ENCODE peak calls at places on chromosomes 11 and 22, in ten cellular contexts. One of them, this sample, is unnamed. For H3K36me3, the result is how much of the 10 kb centered on the place peaks cover.

GRCh38 chr22:30609260-30610185 is 2.5 kb downstream of the TCN2 start:
- DNase-seq in breast epithelium: no peak
- DNase-seq in tibial nerve: peak
- DNase-seq in right lobe of liver: peak
- DNase-seq in suprapubic skin: no peak
- DNase-seq in stomach: peak
- DNase-seq in transverse colon: peak
- DNase-seq in body of pancreas: peak
- DNase-seq in adrenal gland: peak
- DNase-seq in HCT116: no peak
- DNase-seq in this sample: no peak

GRCh38 chr11:69745201-69745600 is 29.9 kb downstream of the FGF4 start:
- DNase-seq in breast epithelium: no peak
- DNase-seq in tibial nerve: no peak
- DNase-seq in right lobe of liver: no peak
- DNase-seq in suprapubic skin: no peak
- DNase-seq in stomach: no peak
- DNase-seq in transverse colon: no peak
- DNase-seq in body of pancreas: no peak
- DNase-seq in adrenal gland: no peak
- DNase-seq in HCT116: no peak
- DNase-seq in this sample: no peak

GRCh38 chr11:125494601-125494986 is 1.5 kb downstream of the FEZ1 start:
- DNase-seq in breast epithelium: no peak
- DNase-seq in tibial nerve: no peak
- DNase-seq in right lobe of liver: no peak
- DNase-seq in suprapubic skin: no peak
- DNase-seq in stomach: no peak
- DNase-seq in transverse colon: no peak
- DNase-seq in body of pancreas: no peak
- DNase-seq in adrenal gland: no peak
- DNase-seq in HCT116: no peak
- DNase-seq in this sample: no peak

GRCh38 chr11:130409618-130410388 is 18.6 kb downstream of the ADAMTS8 start:
- DNase-seq in breast epithelium: no peak
- DNase-seq in tibial nerve: no peak
- DNase-seq in right lobe of liver: no peak
- DNase-seq in suprapubic skin: no peak
- DNase-seq in stomach: no peak
- DNase-seq in transverse colon: no peak
- DNase-seq in body of pancreas: no peak
- DNase-seq in adrenal gland: no peak
- DNase-seq in HCT116: no peak
- DNase-seq in this sample: no peak

GRCh38 chr11:128837627-128838026 is 29.5 kb downstream of the KCNJ1 start:
- DNase-seq in breast epithelium: no peak
- DNase-seq in tibial nerve: no peak
- DNase-seq in right lobe of liver: no peak
- DNase-seq in suprapubic skin: no peak
- DNase-seq in stomach: no peak
- DNase-seq in transverse colon: no peak
- DNase-seq in body of pancreas: no peak
- DNase-seq in adrenal gland: peak
- DNase-seq in HCT116: no peak
- DNase-seq in this sample: no peak

GRCh38 chr11:112784323-112785073 is 176.7 kb upstream of the NCAM1 start:
- DNase-seq in breast epithelium: peak
- DNase-seq in tibial nerve: peak
- DNase-seq in right lobe of liver: peak
- DNase-seq in suprapubic skin: no peak
- DNase-seq in stomach: no peak
- DNase-seq in transverse colon: peak
- DNase-seq in body of pancreas: peak
- DNase-seq in adrenal gland: peak
- DNase-seq in HCT116: no peak
- DNase-seq in this sample: no peak

GRCh38 chr11:2796508-2797180 is 88.9 kb downstream of the CDKN1C start:
- DNase-seq in breast epithelium: no peak
- DNase-seq in tibial nerve: no peak
- DNase-seq in right lobe of liver: peak
- DNase-seq in suprapubic skin: peak
- DNase-seq in stomach: no peak
- DNase-seq in transverse colon: peak
- DNase-seq in body of pancreas: peak
- DNase-seq in adrenal gland: peak
- DNase-seq in HCT116: no peak
- DNase-seq in this sample: no peak

GRCh38 chr11:67639438-67639859 is at the start of gene TBX10:
- DNase-seq in breast epithelium: no peak
- DNase-seq in tibial nerve: no peak
- DNase-seq in right lobe of liver: peak
- DNase-seq in suprapubic skin: no peak
- DNase-seq in stomach: no peak
- DNase-seq in transverse colon: no peak
- DNase-seq in body of pancreas: no peak
- DNase-seq in adrenal gland: no peak
- DNase-seq in HCT116: no peak
- DNase-seq in this sample: no peak

GRCh38 chr11:19218216-19218615 is 16.4 kb upstream of the CSRP3 start:
- DNase-seq in breast epithelium: no peak
- DNase-seq in tibial nerve: no peak
- DNase-seq in right lobe of liver: no peak
- DNase-seq in suprapubic skin: no peak
- DNase-seq in stomach: no peak
- DNase-seq in transverse colon: no peak
- DNase-seq in body of pancreas: no peak
- DNase-seq in adrenal gland: no peak
- DNase-seq in HCT116: no peak
- DNase-seq in this sample: peak

GRCh38 chr11:116697011-116697410 is 75.8 kb downstream of the BUD13 start:
- DNase-seq in breast epithelium: no peak
- DNase-seq in tibial nerve: no peak
- DNase-seq in right lobe of liver: no peak
- DNase-seq in suprapubic skin: peak
- DNase-seq in stomach: no peak
- DNase-seq in transverse colon: no peak
- DNase-seq in body of pancreas: no peak
- DNase-seq in adrenal gland: no peak
- DNase-seq in HCT116: no peak
- DNase-seq in this sample: peak

GRCh38 chr11:88404363-88404762 is 66.8 kb upstream of the CTSC start:
- DNase-seq in breast epithelium: no peak
- DNase-seq in tibial nerve: no peak
- DNase-seq in right lobe of liver: no peak
- DNase-seq in suprapubic skin: no peak
- DNase-seq in stomach: no peak
- DNase-seq in transverse colon: no peak
- DNase-seq in body of pancreas: no peak
- DNase-seq in adrenal gland: no peak
- DNase-seq in HCT116: no peak
- DNase-seq in this sample: no peak

GRCh38 chr11:122213111-122213510 is 97.1 kb upstream of the BLID start:
- DNase-seq in breast epithelium: no peak
- DNase-seq in tibial nerve: no peak
- DNase-seq in right lobe of liver: no peak
- DNase-seq in suprapubic skin: no peak
- DNase-seq in stomach: no peak
- DNase-seq in transverse colon: no peak
- DNase-seq in body of pancreas: no peak
- DNase-seq in adrenal gland: no peak
- DNase-seq in HCT116: no peak
- DNase-seq in this sample: no peak

GRCh38 chr11:20259506-20259905 is 99.2 kb upstream of the DBX1 start:
- DNase-seq in breast epithelium: no peak
- DNase-seq in tibial nerve: no peak
- DNase-seq in right lobe of liver: no peak
- DNase-seq in suprapubic skin: no peak
- DNase-seq in stomach: no peak
- DNase-seq in transverse colon: no peak
- DNase-seq in body of pancreas: no peak
- DNase-seq in adrenal gland: no peak
- DNase-seq in HCT116: no peak
- DNase-seq in this sample: no peak

GRCh38 chr11:68678031-68678441 is 6.3 kb upstream of the GAL start:
- DNase-seq in breast epithelium: no peak
- DNase-seq in tibial nerve: no peak
- DNase-seq in right lobe of liver: no peak
- DNase-seq in suprapubic skin: peak
- DNase-seq in stomach: no peak
- DNase-seq in transverse colon: peak
- DNase-seq in body of pancreas: no peak
- DNase-seq in adrenal gland: no peak
- DNase-seq in HCT116: no peak
- DNase-seq in this sample: no peak

GRCh38 chr11:117221775-117222517 is 9.9 kb downstream of the PCSK7 start:
- DNase-seq in breast epithelium: peak
- DNase-seq in tibial nerve: peak
- DNase-seq in right lobe of liver: no peak
- DNase-seq in suprapubic skin: peak
- DNase-seq in stomach: peak
- DNase-seq in transverse colon: peak
- DNase-seq in body of pancreas: peak
- DNase-seq in adrenal gland: peak
- DNase-seq in HCT116: no peak
- DNase-seq in this sample: no peak

GRCh38 chr11:45603930-45604682 is 61.3 kb downstream of the CHST1 start:
- DNase-seq in breast epithelium: no peak
- DNase-seq in tibial nerve: no peak
- DNase-seq in right lobe of liver: no peak
- DNase-seq in suprapubic skin: no peak
- DNase-seq in stomach: no peak
- DNase-seq in transverse colon: no peak
- DNase-seq in body of pancreas: no peak
- DNase-seq in adrenal gland: no peak
- DNase-seq in HCT116: no peak
- DNase-seq in this sample: no peak
- H3K27ac ChIP-seq in breast epithelium: no peak
- H3K27ac ChIP-seq in tibial nerve: no peak
- H3K27ac ChIP-seq in right lobe of liver: no peak
- H3K27ac ChIP-seq in suprapubic skin: no peak
- H3K27ac ChIP-seq in stomach: no peak
- H3K27ac ChIP-seq in transverse colon: no peak
- H3K27ac ChIP-seq in body of pancreas: no peak
- H3K27ac ChIP-seq in adrenal gland: no peak
- H3K27ac ChIP-seq in HCT116: no peak
- H3K27ac ChIP-seq in this sample: no peak

DNA sequence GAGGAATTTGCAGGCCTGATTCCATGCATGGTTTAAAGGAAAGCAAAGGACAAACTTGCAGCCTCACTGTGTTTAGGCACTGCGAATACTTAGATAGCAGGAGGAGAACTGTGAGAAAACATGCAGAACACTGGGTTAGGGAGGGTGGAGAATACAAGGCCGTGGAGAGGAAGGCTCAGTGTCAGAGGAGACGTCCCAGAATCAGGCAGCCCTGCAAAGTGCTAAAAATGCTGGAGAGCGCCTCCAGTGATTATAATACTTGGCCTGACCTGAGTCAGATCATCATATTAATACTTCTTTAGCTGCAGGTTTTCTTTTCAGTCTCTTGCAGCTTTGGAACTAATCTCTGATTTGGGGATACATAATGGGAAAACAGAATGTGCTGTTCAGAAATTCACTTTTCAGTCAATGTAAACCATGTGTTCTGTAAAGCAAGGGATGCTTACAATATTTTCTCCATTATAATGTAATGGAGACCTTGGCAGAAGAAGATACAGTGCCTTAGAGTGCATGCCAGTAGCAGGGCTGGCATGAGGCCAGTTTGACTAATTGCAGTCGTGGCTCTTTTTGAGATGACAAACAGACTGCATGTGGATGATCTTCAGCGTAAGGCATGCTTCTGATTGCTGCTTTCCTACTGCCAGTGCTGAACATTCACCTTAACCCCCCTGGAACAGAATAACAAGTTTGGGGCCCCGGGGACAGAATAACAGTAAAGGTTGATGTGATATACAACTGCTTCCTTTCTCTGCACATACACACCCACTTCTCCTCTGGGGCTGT is 16.8 kb downstream of the EXT2 start:
- DNase-seq in breast epithelium: no peak
- DNase-seq in tibial nerve: no peak
- DNase-seq in right lobe of liver: no peak
- DNase-seq in suprapubic skin: no peak
- DNase-seq in stomach: no peak
- DNase-seq in transverse colon: no peak
- DNase-seq in body of pancreas: peak
- DNase-seq in adrenal gland: peak
- DNase-seq in HCT116: no peak
- DNase-seq in this sample: no peak
- H3K36me3 ChIP-seq in breast epithelium: under half
- H3K36me3 ChIP-seq in tibial nerve: half or more
- H3K36me3 ChIP-seq in right lobe of liver: under half
- H3K36me3 ChIP-seq in suprapubic skin: under half
- H3K36me3 ChIP-seq in stomach: under half
- H3K36me3 ChIP-seq in transverse colon: under half
- H3K36me3 ChIP-seq in body of pancreas: under half
- H3K36me3 ChIP-seq in adrenal gland: under half
- H3K36me3 ChIP-seq in HCT116: under half
- H3K36me3 ChIP-seq in this sample: under half

GRCh38 chr22:27107824-27108223 is 450.4 kb downstream of the MIAT start:
- DNase-seq in breast epithelium: peak
- DNase-seq in tibial nerve: peak
- DNase-seq in right lobe of liver: peak
- DNase-seq in suprapubic skin: no peak
- DNase-seq in stomach: peak
- DNase-seq in transverse colon: peak
- DNase-seq in body of pancreas: peak
- DNase-seq in adrenal gland: peak
- DNase-seq in HCT116: peak
- DNase-seq in this sample: no peak
- TF ChIP-seq POLR2A in breast epithelium: no peak
- TF ChIP-seq POLR2A in tibial nerve: no peak
- TF ChIP-seq POLR2A in right lobe of liver: no peak
- TF ChIP-seq POLR2A in suprapubic skin: no peak
- TF ChIP-seq POLR2A in stomach: no peak
- TF ChIP-seq POLR2A in transverse colon: no peak
- TF ChIP-seq POLR2A in body of pancreas: no peak
- TF ChIP-seq POLR2A in adrenal gland: no peak
- TF ChIP-seq POLR2A in HCT116: no peak
- TF ChIP-seq POLR2A in this sample: no peak

DNA sequence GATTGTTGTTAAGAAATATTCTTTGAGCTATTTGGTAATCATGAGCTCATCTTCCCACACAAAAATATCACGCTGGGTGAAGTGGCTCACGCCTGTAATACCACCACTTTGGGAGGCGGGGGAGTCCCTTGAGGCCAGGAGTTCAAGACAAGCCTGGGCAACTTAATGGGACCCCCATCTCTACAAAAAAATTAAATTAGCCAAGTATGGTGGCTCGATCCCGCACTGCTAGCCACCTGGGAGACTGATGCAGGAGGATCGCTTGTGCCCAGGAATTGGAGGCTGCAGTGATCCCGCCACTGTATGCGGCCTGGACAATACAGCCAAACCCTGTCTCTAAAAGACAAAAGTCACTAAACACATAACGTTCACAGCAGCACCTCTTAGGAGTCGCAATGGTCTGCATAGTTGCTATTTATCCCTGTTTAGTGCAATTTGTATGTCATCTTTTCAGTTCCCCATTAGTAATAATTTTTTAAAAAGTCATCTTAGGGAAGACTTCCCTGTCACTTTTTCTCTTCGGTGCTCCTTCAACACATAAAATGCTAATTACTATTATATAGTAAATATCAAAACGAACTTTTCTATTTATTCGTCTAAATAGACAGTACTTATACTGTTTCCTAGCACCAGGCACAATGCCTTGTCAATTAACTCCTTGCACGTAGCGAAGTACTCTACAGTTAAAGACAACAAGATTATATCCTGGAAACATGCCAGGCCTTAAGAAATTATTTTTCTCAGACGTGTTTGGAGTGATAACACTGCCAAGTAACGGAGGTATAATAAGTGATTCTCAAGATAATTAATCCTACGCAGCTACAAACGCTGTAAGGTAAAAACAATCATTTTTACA is 1.1 kb downstream of the ST13 start:
- DNase-seq in breast epithelium: no peak
- DNase-seq in tibial nerve: peak
- DNase-seq in right lobe of liver: no peak
- DNase-seq in suprapubic skin: no peak
- DNase-seq in stomach: no peak
- DNase-seq in transverse colon: no peak
- DNase-seq in body of pancreas: no peak
- DNase-seq in adrenal gland: no peak
- DNase-seq in HCT116: no peak
- DNase-seq in this sample: no peak
- H3K27ac ChIP-seq in breast epithelium: peak
- H3K27ac ChIP-seq in tibial nerve: peak
- H3K27ac ChIP-seq in right lobe of liver: peak
- H3K27ac ChIP-seq in suprapubic skin: peak
- H3K27ac ChIP-seq in stomach: peak
- H3K27ac ChIP-seq in transverse colon: peak
- H3K27ac ChIP-seq in body of pancreas: no peak
- H3K27ac ChIP-seq in adrenal gland: peak
- H3K27ac ChIP-seq in HCT116: peak
- H3K27ac ChIP-seq in this sample: peak

This sample was measured in esophagus muscularis mucosa.